ENCODE peak calls at places on chromosomes 2 and 18, in five cellular contexts. X is GM03348; Z is Caco-2; W is D341Med; E is activated naive CD8-positive, alpha-beta T cell treated with anti-CD3 and anti-CD28 coated beads, Interleukin-2, amount 50 U/mL, for 24 hours. P is an unnamed sample.

GRCh38 chr2:26616032-26616863 is 24.9 kb downstream of the CIB4 start:
- DNase-seq in X (no peak), Z (no peak), W (no peak), E (no peak), P (no peak)

GRCh38 chr2:205076405-205076804 is 531.1 kb downstream of the PARD3B start:
- DNase-seq in X (no peak), Z (no peak), W (no peak), E (no peak), P (no peak)

GRCh38 chr2:135218426-135218825 is 166.3 kb downstream of the RAB3GAP1 start:
- DNase-seq in X (no peak), Z (no peak), W (no peak), E (no peak), P (no peak)

GRCh38 chr18:48949051-48949605 is 1.6 kb downstream of the SMAD7 start:
- DNase-seq in X (no peak), Z (no peak), W (no peak), E (peak; percentile 44), P (no peak)

GRCh38 chr18:9259148-9259547 is 75.4 kb upstream of the TWSG1 start:
- DNase-seq in X (no peak), Z (no peak), W (no peak), E (no peak), P (no peak)

GRCh38 chr18:53442415-53442783 is 782.1 kb downstream of the MBD2 start:
- DNase-seq in X (no peak), Z (no peak), W (no peak), E (no peak), P (no peak)

GRCh38 chr2:50529600-50530218 is 502.2 kb downstream of the NRXN1 start:
- DNase-seq in X (peak; percentile 50), Z (no peak), W (peak; percentile 42), E (no peak), P (peak; percentile 14)

GRCh38 chr2:9805435-9806297 is 37.6 kb upstream of the TAF1B start:
- DNase-seq in X (no peak), Z (no peak), W (no peak), E (no peak), P (no peak)

GRCh38 chr2:97868986-97869721 is 126.6 kb downstream of the TMEM131 start:
- DNase-seq in X (peak; percentile 83), Z (peak; percentile 53), W (no peak), E (no peak), P (no peak)

GRCh38 chr2:114119846-114120348 is 230.0 kb downstream of the ACTR3 start:
- DNase-seq in X (peak; percentile 41), Z (no peak), W (no peak), E (no peak), P (no peak)

GRCh38 chr18:21894619-21895367 is 154.2 kb downstream of the MIB1 start:
- DNase-seq in X (no peak), Z (no peak), W (no peak), E (no peak), P (no peak)

GRCh38 chr18:6624271-6624670 is 105.2 kb upstream of the ARHGAP28 start:
- DNase-seq in X (peak; percentile 62), Z (no peak), W (no peak), E (no peak), P (no peak)

GRCh38 chr2:105926960-105927678 is 182.4 kb downstream of the NCK2 start:
- DNase-seq in X (no peak), Z (no peak), W (no peak), E (peak; percentile 52), P (no peak)

GRCh38 chr18:11002796-11003195 is 146.6 kb downstream of the PIEZO2 start:
- DNase-seq in X (no peak), Z (no peak), W (no peak), E (no peak), P (no peak)

GRCh38 chr2:228731517-228731916 is 539.6 kb downstream of the PID1 start:
- DNase-seq in X (peak; percentile 65), Z (no peak), W (no peak), E (no peak), P (no peak)

GRCh38 chr2:227414846-227415245 is 27.1 kb upstream of the SCYGR1 start:
- DNase-seq in X (no peak), Z (no peak), W (no peak), E (no peak), P (no peak)

GRCh38 chr2:215171826-215172225 is 33.4 kb upstream of the ABCA12 start:
- DNase-seq in X (no peak), Z (no peak), W (no peak), E (no peak), P (no peak)

GRCh38 chr2:43032248-43032893 is 194.0 kb downstream of the ZFP36L2 start:
- DNase-seq in X (no peak), Z (no peak), W (no peak), E (no peak), P (no peak)

GRCh38 chr2:220300806-220301205 is 673.4 kb downstream of the SLC4A3 start:
- DNase-seq in X (no peak), Z (no peak), W (no peak), E (no peak), P (no peak)

GRCh38 chr2:55887906-55888625 is 35.5 kb downstream of the EFEMP1 start:
- DNase-seq in X (peak; percentile 18), Z (no peak), W (no peak), E (no peak), P (no peak)

GRCh38 chr2:95695613-95696012 is 103.8 kb downstream of the TRIM43 start:
- DNase-seq in X (no peak), Z (no peak), W (no peak), E (no peak), P (no peak)

GRCh38 chr2:173002751-173003541 is 72.7 kb upstream of the MAP3K20 start:
- DNase-seq in X (no peak), Z (no peak), W (peak; percentile 64), E (no peak), P (no peak)